ENCODE peak calls at places on chromosomes 7 and 10, in six cellular contexts. I is PC-9, M is B cell, S is fibroblast of pulmonary artery, P is GM20000, B is AG09319. A is an unnamed sample.
A peak's percentile ranks its signal among the peaks of the same experiment; 100 is the strongest.

GRCh38 chr7:36204044-36204663 is 51.1 kb downstream of the EEPD1 start:
- DNase-seq in I (no peak), M (no peak), S (no peak), P (no peak), B (no peak), A (no peak)

GRCh38 chr7:158369866-158370265 is 217.8 kb downstream of the PTPRN2 start:
- DNase-seq in I (no peak), M (no peak), S (no peak), P (no peak), B (no peak), A (no peak)

GRCh38 chr10:59325116-59325515 is 37.2 kb downstream of the FAM13C start:
- DNase-seq in I (no peak), M (no peak), S (no peak), P (no peak), B (no peak), A (no peak)

GRCh38 chr7:1678571-1679325 is 8.7 kb downstream of the ELFN1 start:
- DNase-seq in I (no peak), M (no peak), S (no peak), P (no peak), B (no peak), A (peak; percentile 13)

GRCh38 chr10:74548676-74549075 is 277.7 kb upstream of the KAT6B start:
- DNase-seq in I (no peak), M (no peak), S (no peak), P (no peak), B (no peak), A (no peak)

GRCh38 chr7:106484562-106484961 is 176.4 kb downstream of the CCDC71L start:
- DNase-seq in I (no peak), M (no peak), S (peak; percentile 56), P (no peak), B (no peak), A (no peak)

GRCh38 chr7:100003711-100004661 is 11.4 kb upstream of the ZKSCAN1 start:
- DNase-seq in I (no peak), M (no peak), S (no peak), P (no peak), B (no peak), A (no peak)

GRCh38 chr7:19538036-19538435 is 170.8 kb downstream of the POLR1F start:
- DNase-seq in I (peak; percentile 11), M (no peak), S (peak; percentile 21), P (no peak), B (no peak), A (no peak)

GRCh38 chr7:3039787-3040186 is 3.9 kb downstream of the CARD11 start:
- DNase-seq in I (no peak), M (no peak), S (no peak), P (peak; percentile 38), B (no peak), A (no peak)

GRCh38 chr10:77926566-77927342 is at the start of gene DLG5:
- DNase-seq in I (no peak), M (peak; percentile 12), S (peak; percentile 55), P (peak; percentile 83), B (no peak), A (peak; percentile 66)

GRCh38 chr10:74924251-74924954 is 98.0 kb downstream of the KAT6B start:
- DNase-seq in I (peak; percentile 94), M (no peak), S (peak; percentile 93), P (no peak), B (peak; percentile 69), A (no peak)

GRCh38 chr7:137828456-137828855 is 18.3 kb downstream of the DGKI start:
- DNase-seq in I (no peak), M (no peak), S (no peak), P (no peak), B (no peak), A (no peak)

GRCh38 chr7:24366901-24367300 is 82.9 kb downstream of the NPY start:
- DNase-seq in I (no peak), M (no peak), S (no peak), P (no peak), B (no peak), A (no peak)

GRCh38 chr10:93346712-93347111 is 135.4 kb downstream of the MYOF start:
- DNase-seq in I (no peak), M (no peak), S (peak; percentile 45), P (no peak), B (no peak), A (no peak)

GRCh38 chr10:114877301-114877644 is 55.7 kb downstream of the FHIP2A start:
- DNase-seq in I (no peak), M (no peak), S (no peak), P (no peak), B (no peak), A (no peak)

GRCh38 chr10:69358148-69358795 is 58.4 kb downstream of the TACR2 start:
- DNase-seq in I (no peak), M (no peak), S (no peak), P (no peak), B (no peak), A (no peak)
- TF ChIP-seq CTCF in I (no peak), M (no peak), S (no peak), P (no peak), B (no peak), A (no peak)

GRCh38 chr7:101669307-101669706 is 40.2 kb upstream of the MYL10 start:
- DNase-seq in I (no peak), M (no peak), S (no peak), P (no peak), B (no peak), A (no peak)
- TF ChIP-seq CTCF in I (peak; percentile 27), M (no peak), S (peak; percentile 29), P (no peak), B (peak; percentile 12), A (no peak)

DNA sequence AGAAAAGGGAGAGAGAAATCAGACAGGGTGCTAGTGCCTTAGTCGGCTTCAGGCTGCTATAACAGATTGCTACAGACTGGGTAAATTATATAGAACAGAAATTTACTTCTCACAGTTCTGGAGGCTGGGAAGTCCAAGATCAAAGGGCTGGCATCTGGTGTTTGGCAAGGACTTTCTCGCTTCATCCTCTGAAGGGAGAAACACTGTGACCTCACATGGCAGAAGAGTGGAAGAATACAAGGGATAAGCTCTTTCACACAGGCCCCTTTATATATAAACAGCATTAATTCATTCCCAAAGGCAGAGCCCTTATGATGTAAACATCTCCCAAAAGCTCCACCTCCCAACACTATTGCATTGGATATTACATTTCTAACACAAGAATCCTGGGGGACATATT is 235.5 kb upstream of the INHBA start:
- DNase-seq in I (no peak), M (no peak), S (no peak), P (no peak), B (no peak), A (no peak)
- TF ChIP-seq CTCF in I (no peak), M (no peak), S (no peak), P (no peak), B (no peak), A (no peak)

DNA sequence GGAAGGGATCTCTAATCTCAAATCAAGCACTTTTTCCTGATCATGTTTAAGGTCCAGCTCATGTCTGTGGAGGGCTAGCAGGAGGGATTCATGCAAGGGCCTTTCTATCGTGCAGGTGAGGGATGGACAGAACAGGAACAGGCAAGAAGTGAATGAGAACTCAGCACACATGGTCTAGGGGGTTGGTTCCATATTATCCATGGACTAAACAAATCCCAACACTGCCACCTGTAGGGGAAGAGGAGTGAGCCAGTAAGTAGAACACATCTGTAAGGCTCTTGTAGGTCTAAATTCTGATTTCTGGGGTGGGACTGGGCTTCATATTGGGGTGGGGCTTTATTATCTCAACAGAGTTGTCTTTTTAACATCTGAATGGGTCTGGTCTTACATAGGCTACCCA is 138.0 kb upstream of the TARP start:
- DNase-seq in I (no peak), M (no peak), S (peak; percentile 13), P (no peak), B (no peak), A (no peak)
- TF ChIP-seq CTCF in I (no peak), M (no peak), S (peak; percentile 27), P (no peak), B (no peak), A (no peak)

GRCh38 chr7:98232799-98233198 is 19.2 kb downstream of the TECPR1 start:
- DNase-seq in I (no peak), M (no peak), S (no peak), P (no peak), B (no peak), A (no peak)

GRCh38 chr7:98236366-98237185 is 15.5 kb downstream of the TECPR1 start:
- DNase-seq in I (no peak), M (no peak), S (no peak), P (no peak), B (no peak), A (no peak)

GRCh38 chr7:98233241-98234070 is 18.6 kb downstream of the TECPR1 start:
- DNase-seq in I (no peak), M (no peak), S (no peak), P (no peak), B (no peak), A (no peak)

GRCh38 chr7:98235901-98236300 is 16.1 kb downstream of the TECPR1 start:
- DNase-seq in I (no peak), M (no peak), S (no peak), P (no peak), B (no peak), A (no peak)

GRCh38 chr7:98234429-98235147 is 17.4 kb downstream of the TECPR1 start:
- DNase-seq in I (no peak), M (no peak), S (no peak), P (no peak), B (no peak), A (no peak)
- TF ChIP-seq CTCF in I (no peak), M (no peak), S (no peak), P (no peak), B (no peak), A (no peak)